ENCODE peak calls at places on chromosomes 4 and X, in six cellular contexts. One of them, this sample, is unnamed.
A peak's percentile ranks its signal among the peaks of the same experiment; 100 is the strongest.

GRCh38 chr4:52199574-52200338 is 148.7 kb downstream of the SPATA18 start:
- DNase-seq in NT2/D1: no peak
- DNase-seq in transverse colon: no peak
- DNase-seq in cardiac fibroblast: peak; percentile 63
- DNase-seq in HFF-Myc: peak; percentile 32
- DNase-seq in CD8-positive, alpha-beta memory T cell: no peak
- DNase-seq in this sample: no peak

GRCh38 chr4:26568446-26568994 is 15.4 kb upstream of the TBC1D19 start:
- DNase-seq in NT2/D1: no peak
- DNase-seq in transverse colon: no peak
- DNase-seq in cardiac fibroblast: peak; percentile 56
- DNase-seq in HFF-Myc: peak; percentile 69
- DNase-seq in CD8-positive, alpha-beta memory T cell: no peak
- DNase-seq in this sample: no peak

GRCh38 chr4:139920552-139920951 is 233.4 kb downstream of the MAML3 start:
- DNase-seq in NT2/D1: no peak
- DNase-seq in transverse colon: no peak
- DNase-seq in cardiac fibroblast: no peak
- DNase-seq in HFF-Myc: no peak
- DNase-seq in CD8-positive, alpha-beta memory T cell: no peak
- DNase-seq in this sample: no peak

GRCh38 chrX:120485562-120486520 is 16.7 kb upstream of the LAMP2 start:
- DNase-seq in NT2/D1: peak; percentile 82
- DNase-seq in transverse colon: peak; percentile 68
- DNase-seq in cardiac fibroblast: peak; percentile 89
- DNase-seq in HFF-Myc: peak; percentile 59
- DNase-seq in CD8-positive, alpha-beta memory T cell: peak; percentile 53
- DNase-seq in this sample: peak; percentile 75

GRCh38 chrX:95056901-95057300 is 1382.9 kb downstream of the FAM133A start:
- DNase-seq in NT2/D1: no peak
- DNase-seq in transverse colon: no peak
- DNase-seq in cardiac fibroblast: peak; percentile 15
- DNase-seq in HFF-Myc: no peak
- DNase-seq in CD8-positive, alpha-beta memory T cell: no peak
- DNase-seq in this sample: no peak

GRCh38 chrX:42459735-42460134 is 318.2 kb downstream of the PPP1R2C start:
- DNase-seq in NT2/D1: no peak
- DNase-seq in transverse colon: no peak
- DNase-seq in cardiac fibroblast: no peak
- DNase-seq in HFF-Myc: no peak
- DNase-seq in CD8-positive, alpha-beta memory T cell: no peak
- DNase-seq in this sample: no peak

GRCh38 chrX:129961180-129962083 is 21.0 kb upstream of the BCORL1 start:
- DNase-seq in NT2/D1: no peak
- DNase-seq in transverse colon: peak; percentile 85
- DNase-seq in cardiac fibroblast: no peak
- DNase-seq in HFF-Myc: no peak
- DNase-seq in CD8-positive, alpha-beta memory T cell: peak; percentile 49
- DNase-seq in this sample: peak; percentile 81

GRCh38 chrX:119093991-119094741 is 21.4 kb downstream of the CT47C1 start:
- DNase-seq in NT2/D1: no peak
- DNase-seq in transverse colon: no peak
- DNase-seq in cardiac fibroblast: no peak
- DNase-seq in HFF-Myc: no peak
- DNase-seq in CD8-positive, alpha-beta memory T cell: no peak
- DNase-seq in this sample: no peak

GRCh38 chrX:28880136-28880535 is 292.9 kb downstream of the IL1RAPL1 start:
- DNase-seq in NT2/D1: peak; percentile 3
- DNase-seq in transverse colon: no peak
- DNase-seq in cardiac fibroblast: peak; percentile 70
- DNase-seq in HFF-Myc: no peak
- DNase-seq in CD8-positive, alpha-beta memory T cell: no peak
- DNase-seq in this sample: no peak

GRCh38 chrX:1205681-1206611 is 6.5 kb downstream of the CRLF2 start:
- DNase-seq in NT2/D1: peak; percentile 90
- DNase-seq in transverse colon: peak; percentile 18
- DNase-seq in cardiac fibroblast: peak; percentile 39
- DNase-seq in HFF-Myc: peak; percentile 65
- DNase-seq in CD8-positive, alpha-beta memory T cell: peak; percentile 58
- DNase-seq in this sample: peak; percentile 45

GRCh38 chr4:140012688-140013087 is 141.3 kb downstream of the MAML3 start:
- DNase-seq in NT2/D1: no peak
- DNase-seq in transverse colon: peak; percentile 78
- DNase-seq in cardiac fibroblast: peak; percentile 74
- DNase-seq in HFF-Myc: peak; percentile 79
- DNase-seq in CD8-positive, alpha-beta memory T cell: peak; percentile 69
- DNase-seq in this sample: peak; percentile 86

GRCh38 chr4:154073107-154073817 is 284.4 kb upstream of the SFRP2 start:
- DNase-seq in NT2/D1: no peak
- DNase-seq in transverse colon: no peak
- DNase-seq in cardiac fibroblast: peak; percentile 28
- DNase-seq in HFF-Myc: no peak
- DNase-seq in CD8-positive, alpha-beta memory T cell: no peak
- DNase-seq in this sample: no peak

GRCh38 chrX:11470231-11470630 is 177.0 kb downstream of the AMELX start:
- DNase-seq in NT2/D1: no peak
- DNase-seq in transverse colon: no peak
- DNase-seq in cardiac fibroblast: peak; percentile 87
- DNase-seq in HFF-Myc: no peak
- DNase-seq in CD8-positive, alpha-beta memory T cell: no peak
- DNase-seq in this sample: no peak

GRCh38 chrX:143934542-143934941 is 50.7 kb downstream of the UBE2NL start:
- DNase-seq in NT2/D1: no peak
- DNase-seq in transverse colon: no peak
- DNase-seq in cardiac fibroblast: peak; percentile 0
- DNase-seq in HFF-Myc: no peak
- DNase-seq in CD8-positive, alpha-beta memory T cell: no peak
- DNase-seq in this sample: no peak

GRCh38 chr4:83108101-83108861 is 6.2 kb downstream of the PLAC8 start:
- DNase-seq in NT2/D1: no peak
- DNase-seq in transverse colon: peak; percentile 11
- DNase-seq in cardiac fibroblast: no peak
- DNase-seq in HFF-Myc: no peak
- DNase-seq in CD8-positive, alpha-beta memory T cell: peak; percentile 61
- DNase-seq in this sample: no peak

GRCh38 chr4:18185491-18185890 is 163.9 kb upstream of the LCORL start:
- DNase-seq in NT2/D1: no peak
- DNase-seq in transverse colon: no peak
- DNase-seq in cardiac fibroblast: no peak
- DNase-seq in HFF-Myc: no peak
- DNase-seq in CD8-positive, alpha-beta memory T cell: no peak
- DNase-seq in this sample: no peak

GRCh38 chrX:40177489-40177888 is 79.7 kb upstream of the BCOR start:
- DNase-seq in NT2/D1: no peak
- DNase-seq in transverse colon: no peak
- DNase-seq in cardiac fibroblast: no peak
- DNase-seq in HFF-Myc: no peak
- DNase-seq in CD8-positive, alpha-beta memory T cell: no peak
- DNase-seq in this sample: no peak

GRCh38 chr4:159446266-159446976 is 343.5 kb downstream of the RAPGEF2 start:
- DNase-seq in NT2/D1: peak; percentile 42
- DNase-seq in transverse colon: peak; percentile 9
- DNase-seq in cardiac fibroblast: peak; percentile 86
- DNase-seq in HFF-Myc: peak; percentile 66
- DNase-seq in CD8-positive, alpha-beta memory T cell: no peak
- DNase-seq in this sample: peak; percentile 56

GRCh38 chrX:136731798-136732197 is 48.9 kb downstream of the ARHGEF6 start:
- DNase-seq in NT2/D1: no peak
- DNase-seq in transverse colon: no peak
- DNase-seq in cardiac fibroblast: no peak
- DNase-seq in HFF-Myc: no peak
- DNase-seq in CD8-positive, alpha-beta memory T cell: no peak
- DNase-seq in this sample: no peak

GRCh38 chr4:80393246-80393969 is 57.9 kb downstream of the CFAP299 start:
- DNase-seq in NT2/D1: no peak
- DNase-seq in transverse colon: no peak
- DNase-seq in cardiac fibroblast: peak; percentile 16
- DNase-seq in HFF-Myc: peak; percentile 20
- DNase-seq in CD8-positive, alpha-beta memory T cell: no peak
- DNase-seq in this sample: no peak

DNA sequence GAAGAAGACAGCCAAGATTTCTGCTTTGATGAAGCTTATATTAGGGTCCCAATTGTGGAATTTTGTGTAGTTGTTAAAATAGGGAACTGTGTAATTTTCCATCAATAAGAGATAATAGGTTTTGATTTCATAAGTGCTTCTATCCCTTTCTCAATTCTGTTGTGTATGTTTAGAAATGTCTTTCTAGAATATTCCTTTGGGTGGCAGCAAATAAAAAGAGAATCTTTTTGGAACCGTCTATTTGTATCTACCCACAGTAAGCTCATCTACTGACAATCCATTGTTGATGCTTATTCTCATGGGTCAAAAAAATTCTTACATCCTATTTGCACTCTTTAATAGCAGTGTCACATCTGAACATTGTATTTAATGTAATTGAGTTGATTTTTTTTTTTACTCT is 61.7 kb downstream of the TMA16 start:
- DNase-seq in NT2/D1: no peak
- DNase-seq in transverse colon: no peak
- DNase-seq in cardiac fibroblast: no peak
- DNase-seq in HFF-Myc: no peak
- DNase-seq in CD8-positive, alpha-beta memory T cell: no peak
- DNase-seq in this sample: no peak
- H3K4me3 ChIP-seq in NT2/D1: no peak overlapping the region
- H3K4me3 ChIP-seq in transverse colon: no peak overlapping the region
- H3K4me3 ChIP-seq in cardiac fibroblast: no peak overlapping the region
- H3K4me3 ChIP-seq in HFF-Myc: no peak overlapping the region
- H3K4me3 ChIP-seq in CD8-positive, alpha-beta memory T cell: no peak overlapping the region
- H3K4me3 ChIP-seq in this sample: no peak overlapping the region

DNA sequence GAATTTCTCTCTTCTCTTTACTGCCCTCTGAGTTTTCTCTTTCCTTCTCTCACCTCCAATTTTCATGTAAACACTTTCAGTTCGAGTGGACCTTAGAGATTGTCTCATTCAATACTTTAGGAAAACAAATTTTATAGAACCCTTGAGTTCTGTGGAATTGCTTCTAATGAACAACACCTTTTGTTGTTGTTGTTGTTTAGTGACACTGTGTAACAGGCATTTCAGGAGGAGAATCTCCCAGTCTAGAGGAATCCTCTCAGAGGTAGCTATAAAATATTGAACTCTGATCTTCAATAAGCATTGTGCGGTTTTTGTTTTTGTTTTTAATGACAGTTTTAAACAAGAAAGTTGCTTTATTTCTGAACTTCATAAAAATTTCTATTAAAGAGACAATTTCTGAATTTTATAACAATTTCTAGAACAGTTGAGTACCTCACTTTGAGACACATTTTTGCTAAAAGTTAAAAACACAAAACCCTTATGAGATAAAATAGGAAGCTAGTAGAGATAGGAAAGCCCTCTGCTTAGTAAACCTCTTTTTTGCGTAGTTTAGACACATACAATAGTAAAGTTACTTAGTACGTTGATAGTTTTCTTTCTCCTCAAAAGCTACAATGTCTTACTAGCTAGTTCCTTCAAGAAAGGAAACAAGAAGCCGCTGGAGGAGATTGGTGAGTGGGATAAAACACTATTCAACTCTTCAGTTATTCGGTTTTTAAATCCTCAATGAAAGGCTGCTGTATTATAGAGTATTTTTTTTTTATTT is 38.8 kb downstream of the CLCN3 start:
- DNase-seq in NT2/D1: no peak
- DNase-seq in transverse colon: no peak
- DNase-seq in cardiac fibroblast: no peak
- DNase-seq in HFF-Myc: no peak
- DNase-seq in CD8-positive, alpha-beta memory T cell: no peak
- DNase-seq in this sample: no peak
- H3K4me3 ChIP-seq in NT2/D1: no peak overlapping the region
- H3K4me3 ChIP-seq in transverse colon: peak overlapping the region; percentile 52
- H3K4me3 ChIP-seq in cardiac fibroblast: peak overlapping the region; percentile 56
- H3K4me3 ChIP-seq in HFF-Myc: peak overlapping the region; percentile 43
- H3K4me3 ChIP-seq in CD8-positive, alpha-beta memory T cell: no peak overlapping the region
- H3K4me3 ChIP-seq in this sample: peak overlapping the region; percentile 39

GRCh38 chrX:131762802-131763234 is 218.9 kb downstream of the OR13H1 start:
- DNase-seq in NT2/D1: no peak
- DNase-seq in transverse colon: peak; percentile 61
- DNase-seq in cardiac fibroblast: no peak
- DNase-seq in HFF-Myc: no peak
- DNase-seq in CD8-positive, alpha-beta memory T cell: peak; percentile 72
- DNase-seq in this sample: no peak
- H3K4me3 ChIP-seq in NT2/D1: no peak overlapping the region
- H3K4me3 ChIP-seq in transverse colon: no peak overlapping the region
- H3K4me3 ChIP-seq in cardiac fibroblast: no peak overlapping the region
- H3K4me3 ChIP-seq in HFF-Myc: no peak overlapping the region
- H3K4me3 ChIP-seq in CD8-positive, alpha-beta memory T cell: no peak overlapping the region
- H3K4me3 ChIP-seq in this sample: no peak overlapping the region

GRCh38 chr4:180669637-180670036 is 1573.6 kb upstream of the TENM3 start:
- DNase-seq in NT2/D1: no peak
- DNase-seq in transverse colon: no peak
- DNase-seq in cardiac fibroblast: no peak
- DNase-seq in HFF-Myc: no peak
- DNase-seq in CD8-positive, alpha-beta memory T cell: no peak
- DNase-seq in this sample: no peak

GRCh38 chr4:180665481-180665880 is 1577.7 kb upstream of the TENM3 start:
- DNase-seq in NT2/D1: no peak
- DNase-seq in transverse colon: no peak
- DNase-seq in cardiac fibroblast: no peak
- DNase-seq in HFF-Myc: no peak
- DNase-seq in CD8-positive, alpha-beta memory T cell: no peak
- DNase-seq in this sample: no peak

GRCh38 chr4:180665994-180666818 is 1577.0 kb upstream of the TENM3 start:
- DNase-seq in NT2/D1: peak; percentile 36
- DNase-seq in transverse colon: no peak
- DNase-seq in cardiac fibroblast: peak; percentile 40
- DNase-seq in HFF-Myc: peak; percentile 1
- DNase-seq in CD8-positive, alpha-beta memory T cell: peak; percentile 26
- DNase-seq in this sample: no peak

GRCh38 chr4:180668732-180669131 is 1574.5 kb upstream of the TENM3 start:
- DNase-seq in NT2/D1: no peak
- DNase-seq in transverse colon: no peak
- DNase-seq in cardiac fibroblast: no peak
- DNase-seq in HFF-Myc: no peak
- DNase-seq in CD8-positive, alpha-beta memory T cell: no peak
- DNase-seq in this sample: no peak

DNA sequence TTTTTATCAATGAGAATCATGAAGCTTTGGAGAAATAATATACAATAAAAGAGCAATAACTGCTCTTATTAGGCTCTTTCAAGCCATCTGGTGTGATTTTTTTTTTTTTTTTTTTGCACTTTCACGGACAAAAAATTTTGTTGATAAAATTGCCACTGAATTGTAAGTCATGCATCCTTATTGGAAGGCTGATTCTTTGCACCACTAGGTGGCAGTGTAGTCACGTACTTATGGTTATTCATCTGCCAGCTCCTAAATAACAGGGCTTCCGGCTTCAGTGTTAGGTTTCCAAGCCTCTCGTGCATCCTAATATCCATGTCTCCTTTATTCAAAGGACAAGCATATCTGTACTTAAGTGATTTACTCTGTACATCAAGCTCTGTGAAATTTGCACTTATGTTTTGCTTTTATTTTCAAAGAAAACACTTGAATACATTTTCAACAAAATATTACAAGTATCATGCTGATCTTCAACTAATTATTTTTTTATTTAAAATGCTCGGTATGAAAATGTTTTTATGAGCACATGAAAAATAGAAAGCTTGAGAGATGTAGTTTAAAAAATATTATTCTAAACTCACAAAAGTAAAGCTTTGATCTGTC is 1578.3 kb upstream of the TENM3 start:
- DNase-seq in NT2/D1: peak; percentile 68
- DNase-seq in transverse colon: peak; percentile 56
- DNase-seq in cardiac fibroblast: peak; percentile 89
- DNase-seq in HFF-Myc: peak; percentile 54
- DNase-seq in CD8-positive, alpha-beta memory T cell: peak; percentile 45
- DNase-seq in this sample: peak; percentile 83
- H3K4me3 ChIP-seq in NT2/D1: no peak overlapping the region
- H3K4me3 ChIP-seq in transverse colon: no peak overlapping the region
- H3K4me3 ChIP-seq in cardiac fibroblast: no peak overlapping the region
- H3K4me3 ChIP-seq in HFF-Myc: no peak overlapping the region
- H3K4me3 ChIP-seq in CD8-positive, alpha-beta memory T cell: no peak overlapping the region
- H3K4me3 ChIP-seq in this sample: no peak overlapping the region

GRCh38 chr4:113953888-113954287 is 25.6 kb downstream of the ARSJ start:
- DNase-seq in NT2/D1: no peak
- DNase-seq in transverse colon: no peak
- DNase-seq in cardiac fibroblast: no peak
- DNase-seq in HFF-Myc: no peak
- DNase-seq in CD8-positive, alpha-beta memory T cell: no peak
- DNase-seq in this sample: no peak
- H3K4me3 ChIP-seq in NT2/D1: no peak overlapping the region
- H3K4me3 ChIP-seq in transverse colon: no peak overlapping the region
- H3K4me3 ChIP-seq in cardiac fibroblast: no peak overlapping the region
- H3K4me3 ChIP-seq in HFF-Myc: no peak overlapping the region
- H3K4me3 ChIP-seq in CD8-positive, alpha-beta memory T cell: no peak overlapping the region
- H3K4me3 ChIP-seq in this sample: no peak overlapping the region